ENCODE peak calls at places on chromosomes 1 and 21, in six cellular contexts. U is G401; L is GM19239; I is AML-193; X is activated T-helper 1 cell treated with anti-CD3 and anti-CD28 coated beads, Interleukin-2, amount 50 U/mL, for 16 hours; J is hepatic stellate cell. C is an unnamed sample.

GRCh38 chr1:23911924-23912323 is 1.2 kb downstream of the CNR2 start:
- DNase-seq in U (no peak), L (no peak), I (no peak), X (no peak), J (no peak), C (no peak)

GRCh38 chr21:41852929-41853320 is 26.2 kb downstream of the PRDM15 start:
- DNase-seq in U (no peak), L (no peak), I (no peak), X (no peak), J (no peak), C (no peak)

GRCh38 chr1:161038523-161039153 is at the start of gene TSTD1:
- DNase-seq in U (no peak), L (peak; percentile 88), I (peak; percentile 16), X (peak; percentile 80), J (no peak), C (no peak)

GRCh38 chr21:42495765-42496119 is 282 bp downstream of the RSPH1 start:
- DNase-seq in U (no peak), L (no peak), I (no peak), X (no peak), J (peak; percentile 43), C (no peak)

GRCh38 chr1:160971618-160972056 is 17.0 kb upstream of the ITLN2 start:
- DNase-seq in U (no peak), L (no peak), I (no peak), X (no peak), J (no peak), C (peak; percentile 34)

GRCh38 chr1:85943526-85943925 is 213.0 kb downstream of the COL24A1 start:
- DNase-seq in U (no peak), L (no peak), I (no peak), X (no peak), J (no peak), C (no peak)

GRCh38 chr1:168054117-168054516 is 82.6 kb downstream of the GPR161 start:
- DNase-seq in U (no peak), L (no peak), I (peak; percentile 42), X (no peak), J (no peak), C (peak; percentile 13)

GRCh38 chr1:216183007-216183406 is 240.2 kb downstream of the USH2A start:
- DNase-seq in U (no peak), L (no peak), I (no peak), X (no peak), J (no peak), C (no peak)

GRCh38 chr1:12422488-12422887 is 192.7 kb downstream of the VPS13D start:
- DNase-seq in U (no peak), L (no peak), I (no peak), X (no peak), J (no peak), C (peak; percentile 12)

GRCh38 chr1:162548170-162548569 is 13.4 kb upstream of the UAP1 start:
- DNase-seq in U (no peak), L (no peak), I (no peak), X (no peak), J (no peak), C (no peak)

GRCh38 chr1:31704261-31705079 is 653 bp upstream of the COL16A1 start:
- DNase-seq in U (no peak), L (no peak), I (no peak), X (no peak), J (peak; percentile 61), C (no peak)

GRCh38 chr1:103529746-103530145 is 4.2 kb downstream of the RNPC3 start:
- DNase-seq in U (no peak), L (no peak), I (no peak), X (peak; percentile 42), J (no peak), C (peak; percentile 2)

GRCh38 chr1:74946389-74946788 is 187.8 kb upstream of the LHX8 start:
- DNase-seq in U (no peak), L (no peak), I (no peak), X (no peak), J (no peak), C (no peak)

GRCh38 chr1:66704177-66704880 is 47.9 kb upstream of the DYNLT5 start:
- DNase-seq in U (no peak), L (no peak), I (no peak), X (no peak), J (no peak), C (no peak)

GRCh38 chr1:97759078-97759477 is 161.8 kb downstream of the DPYD start:
- DNase-seq in U (no peak), L (no peak), I (no peak), X (no peak), J (no peak), C (no peak)

C was measured in NB4.